ENCODE peak calls at places on chromosomes 11 and 22, in four cellular contexts. One of them, this sample, is unnamed.

GRCh38 chr11:93821617-93822016 is 28.8 kb downstream of the VSTM5 start:
- DNase-seq in brain pericyte: no peak
- DNase-seq in stimulated activated CD4-positive, alpha-beta T cell treated with anti-CD3 and anti-CD28 coated beads, Interleukin-15, amount 100 ng/mL, for 24 hours: no peak
- DNase-seq in hippocampal formation: no peak
- DNase-seq in this sample: no peak

GRCh38 chr11:13891911-13892310 is 70.6 kb upstream of the SPON1 start:
- DNase-seq in hippocampal formation: no peak
- DNase-seq in brain pericyte: no peak
- DNase-seq in stimulated activated CD4-positive, alpha-beta T cell treated with anti-CD3 and anti-CD28 coated beads, Interleukin-15, amount 100 ng/mL, for 24 hours: no peak
- DNase-seq in this sample: no peak

GRCh38 chr11:79363861-79364378 is 76.9 kb downstream of the TENM4 start:
- DNase-seq in hippocampal formation: no peak
- DNase-seq in stimulated activated CD4-positive, alpha-beta T cell treated with anti-CD3 and anti-CD28 coated beads, Interleukin-15, amount 100 ng/mL, for 24 hours: no peak
- DNase-seq in brain pericyte: no peak
- DNase-seq in this sample: no peak

GRCh38 chr11:69637956-69638871 is 2.7 kb upstream of the CCND1 start:
- DNase-seq in brain pericyte: no peak
- DNase-seq in stimulated activated CD4-positive, alpha-beta T cell treated with anti-CD3 and anti-CD28 coated beads, Interleukin-15, amount 100 ng/mL, for 24 hours: no peak
- DNase-seq in hippocampal formation: no peak
- DNase-seq in this sample: peak

GRCh38 chr11:68956142-68956541 is 24.6 kb downstream of the MRGPRD start:
- DNase-seq in hippocampal formation: no peak
- DNase-seq in brain pericyte: no peak
- DNase-seq in stimulated activated CD4-positive, alpha-beta T cell treated with anti-CD3 and anti-CD28 coated beads, Interleukin-15, amount 100 ng/mL, for 24 hours: peak
- DNase-seq in this sample: peak

GRCh38 chr22:23380911-23381310 is 199.2 kb downstream of the IGLL1 start:
- DNase-seq in stimulated activated CD4-positive, alpha-beta T cell treated with anti-CD3 and anti-CD28 coated beads, Interleukin-15, amount 100 ng/mL, for 24 hours: no peak
- DNase-seq in brain pericyte: no peak
- DNase-seq in hippocampal formation: no peak
- DNase-seq in this sample: no peak

GRCh38 chr11:125069008-125069407 is 5.9 kb downstream of the SLC37A2 start:
- DNase-seq in stimulated activated CD4-positive, alpha-beta T cell treated with anti-CD3 and anti-CD28 coated beads, Interleukin-15, amount 100 ng/mL, for 24 hours: no peak
- DNase-seq in brain pericyte: no peak
- DNase-seq in hippocampal formation: no peak
- DNase-seq in this sample: no peak

GRCh38 chr11:46250071-46251052 is 27.1 kb upstream of the CREB3L1 start:
- DNase-seq in stimulated activated CD4-positive, alpha-beta T cell treated with anti-CD3 and anti-CD28 coated beads, Interleukin-15, amount 100 ng/mL, for 24 hours: no peak
- DNase-seq in hippocampal formation: no peak
- DNase-seq in brain pericyte: no peak
- DNase-seq in this sample: no peak

GRCh38 chr22:40334060-40334459 is 12.2 kb upstream of the ADSL start:
- DNase-seq in hippocampal formation: no peak
- DNase-seq in brain pericyte: no peak
- DNase-seq in stimulated activated CD4-positive, alpha-beta T cell treated with anti-CD3 and anti-CD28 coated beads, Interleukin-15, amount 100 ng/mL, for 24 hours: no peak
- DNase-seq in this sample: no peak

GRCh38 chr11:110097459-110098012 is 4.3 kb downstream of the ZC3H12C start:
- DNase-seq in stimulated activated CD4-positive, alpha-beta T cell treated with anti-CD3 and anti-CD28 coated beads, Interleukin-15, amount 100 ng/mL, for 24 hours: no peak
- DNase-seq in brain pericyte: no peak
- DNase-seq in hippocampal formation: no peak
- DNase-seq in this sample: no peak

GRCh38 chr11:119152043-119152442 is 3.2 kb downstream of the ABCG4 start:
- DNase-seq in hippocampal formation: no peak
- DNase-seq in stimulated activated CD4-positive, alpha-beta T cell treated with anti-CD3 and anti-CD28 coated beads, Interleukin-15, amount 100 ng/mL, for 24 hours: no peak
- DNase-seq in brain pericyte: no peak
- DNase-seq in this sample: no peak

GRCh38 chr11:22832315-22833041 is 2.9 kb upstream of the SVIP start:
- DNase-seq in brain pericyte: no peak
- DNase-seq in stimulated activated CD4-positive, alpha-beta T cell treated with anti-CD3 and anti-CD28 coated beads, Interleukin-15, amount 100 ng/mL, for 24 hours: no peak
- DNase-seq in hippocampal formation: no peak
- DNase-seq in this sample: no peak

GRCh38 chr11:34953955-34954354 is 37.5 kb downstream of the PDHX start:
- DNase-seq in brain pericyte: no peak
- DNase-seq in hippocampal formation: no peak
- DNase-seq in stimulated activated CD4-positive, alpha-beta T cell treated with anti-CD3 and anti-CD28 coated beads, Interleukin-15, amount 100 ng/mL, for 24 hours: no peak
- DNase-seq in this sample: no peak

GRCh38 chr11:19866037-19866436 is 153.4 kb downstream of the NAV2 start:
- DNase-seq in brain pericyte: no peak
- DNase-seq in stimulated activated CD4-positive, alpha-beta T cell treated with anti-CD3 and anti-CD28 coated beads, Interleukin-15, amount 100 ng/mL, for 24 hours: no peak
- DNase-seq in hippocampal formation: no peak
- DNase-seq in this sample: no peak

This sample was measured in WTC11.